ENCODE peak calls at places on chromosomes 5 and 9, in six cellular contexts. One of them, this sample, is unnamed.

GRCh38 chr5:141957367-141957993 is 522 bp downstream of the PCDH12 start:
- DNase-seq in HFF-Myc: no peak
- DNase-seq in mucosa of descending colon: no peak
- DNase-seq in HCT116: no peak
- DNase-seq in stomach: no peak
- DNase-seq in choroid plexus epithelial cell: no peak
- DNase-seq in this sample: no peak

GRCh38 chr5:61277190-61277589 is 54.9 kb upstream of the ZSWIM6 start:
- DNase-seq in HCT116: no peak
- DNase-seq in HFF-Myc: no peak
- DNase-seq in choroid plexus epithelial cell: peak
- DNase-seq in stomach: no peak
- DNase-seq in mucosa of descending colon: no peak
- DNase-seq in this sample: no peak

GRCh38 chr5:124740991-124741583 is 5.4 kb downstream of the ZNF608 start:
- DNase-seq in HCT116: no peak
- DNase-seq in mucosa of descending colon: no peak
- DNase-seq in choroid plexus epithelial cell: peak
- DNase-seq in stomach: no peak
- DNase-seq in HFF-Myc: peak
- DNase-seq in this sample: no peak

GRCh38 chr5:37002176-37002751 is 125.7 kb downstream of the NIPBL start:
- DNase-seq in HCT116: no peak
- DNase-seq in mucosa of descending colon: no peak
- DNase-seq in stomach: no peak
- DNase-seq in choroid plexus epithelial cell: no peak
- DNase-seq in HFF-Myc: no peak
- DNase-seq in this sample: no peak

GRCh38 chr5:74186351-74187315 is 453.9 kb downstream of the ENC1 start:
- DNase-seq in stomach: no peak
- DNase-seq in HFF-Myc: no peak
- DNase-seq in choroid plexus epithelial cell: no peak
- DNase-seq in mucosa of descending colon: no peak
- DNase-seq in HCT116: no peak
- DNase-seq in this sample: no peak

GRCh38 chr5:73902327-73903051 is 276.5 kb downstream of the ARHGEF28 start:
- DNase-seq in HCT116: peak
- DNase-seq in choroid plexus epithelial cell: peak
- DNase-seq in HFF-Myc: no peak
- DNase-seq in stomach: no peak
- DNase-seq in mucosa of descending colon: no peak
- DNase-seq in this sample: no peak

GRCh38 chr9:79637180-79637925 is 65.6 kb downstream of the TLE4 start:
- DNase-seq in HFF-Myc: no peak
- DNase-seq in stomach: no peak
- DNase-seq in mucosa of descending colon: no peak
- DNase-seq in HCT116: no peak
- DNase-seq in choroid plexus epithelial cell: peak
- DNase-seq in this sample: no peak

GRCh38 chr9:109627042-109627441 is 128.9 kb upstream of the PTPN3 start:
- DNase-seq in HCT116: no peak
- DNase-seq in choroid plexus epithelial cell: no peak
- DNase-seq in HFF-Myc: no peak
- DNase-seq in mucosa of descending colon: no peak
- DNase-seq in stomach: no peak
- DNase-seq in this sample: no peak

GRCh38 chr9:137049544-137050449 is 3.8 kb upstream of the NPDC1 start:
- DNase-seq in stomach: peak
- DNase-seq in HFF-Myc: no peak
- DNase-seq in HCT116: no peak
- DNase-seq in mucosa of descending colon: peak
- DNase-seq in choroid plexus epithelial cell: peak
- DNase-seq in this sample: peak

GRCh38 chr5:117713585-117714198 is 1139.1 kb upstream of the SEMA6A start:
- DNase-seq in HFF-Myc: no peak
- DNase-seq in choroid plexus epithelial cell: peak
- DNase-seq in stomach: no peak
- DNase-seq in mucosa of descending colon: no peak
- DNase-seq in HCT116: peak
- DNase-seq in this sample: no peak

GRCh38 chr5:76601470-76601869 is 21.7 kb downstream of the F2RL2 start:
- DNase-seq in choroid plexus epithelial cell: peak
- DNase-seq in stomach: no peak
- DNase-seq in HCT116: peak
- DNase-seq in mucosa of descending colon: no peak
- DNase-seq in HFF-Myc: peak
- DNase-seq in this sample: peak

GRCh38 chr5:127064253-127064652 is 9.0 kb downstream of the C5orf63 start:
- DNase-seq in choroid plexus epithelial cell: no peak
- DNase-seq in stomach: no peak
- DNase-seq in HFF-Myc: no peak
- DNase-seq in mucosa of descending colon: no peak
- DNase-seq in HCT116: no peak
- DNase-seq in this sample: no peak

GRCh38 chr5:139787568-139788293 is 7.9 kb upstream of the PSD2 start:
- DNase-seq in HFF-Myc: no peak
- DNase-seq in HCT116: peak
- DNase-seq in stomach: peak
- DNase-seq in mucosa of descending colon: peak
- DNase-seq in choroid plexus epithelial cell: peak
- DNase-seq in this sample: peak

GRCh38 chr5:139789845-139790189 is 5.8 kb upstream of the PSD2 start:
- DNase-seq in stomach: no peak
- DNase-seq in HFF-Myc: no peak
- DNase-seq in choroid plexus epithelial cell: no peak
- DNase-seq in HCT116: no peak
- DNase-seq in mucosa of descending colon: peak
- DNase-seq in this sample: no peak

GRCh38 chr5:139788294-139788875 is 7.2 kb upstream of the PSD2 start:
- DNase-seq in mucosa of descending colon: no peak
- DNase-seq in stomach: no peak
- DNase-seq in choroid plexus epithelial cell: no peak
- DNase-seq in HCT116: no peak
- DNase-seq in HFF-Myc: no peak
- DNase-seq in this sample: no peak

GRCh38 chr5:139789116-139789844 is 6.3 kb upstream of the PSD2 start:
- DNase-seq in mucosa of descending colon: peak
- DNase-seq in HFF-Myc: no peak
- DNase-seq in HCT116: no peak
- DNase-seq in stomach: no peak
- DNase-seq in choroid plexus epithelial cell: no peak
- DNase-seq in this sample: no peak

GRCh38 chr5:139787257-139787567 is 8.4 kb upstream of the PSD2 start:
- DNase-seq in stomach: no peak
- DNase-seq in mucosa of descending colon: no peak
- DNase-seq in choroid plexus epithelial cell: no peak
- DNase-seq in HFF-Myc: no peak
- DNase-seq in HCT116: no peak
- DNase-seq in this sample: no peak
- H3K4me3 ChIP-seq in stomach: peak
- H3K4me3 ChIP-seq in mucosa of descending colon: no peak
- H3K4me3 ChIP-seq in choroid plexus epithelial cell: no peak
- H3K4me3 ChIP-seq in HFF-Myc: peak
- H3K4me3 ChIP-seq in HCT116: no peak
- H3K4me3 ChIP-seq in this sample: no peak

GRCh38 chr9:88076286-88077070 is 61.8 kb downstream of the SPATA31C2 start:
- DNase-seq in stomach: peak
- DNase-seq in HFF-Myc: no peak
- DNase-seq in choroid plexus epithelial cell: peak
- DNase-seq in mucosa of descending colon: peak
- DNase-seq in HCT116: peak
- DNase-seq in this sample: peak
- H3K4me3 ChIP-seq in stomach: peak
- H3K4me3 ChIP-seq in HFF-Myc: peak
- H3K4me3 ChIP-seq in choroid plexus epithelial cell: peak
- H3K4me3 ChIP-seq in mucosa of descending colon: peak
- H3K4me3 ChIP-seq in HCT116: peak
- H3K4me3 ChIP-seq in this sample: peak

GRCh38 chr5:11385901-11386293 is 518.3 kb downstream of the CTNND2 start:
- DNase-seq in choroid plexus epithelial cell: no peak
- DNase-seq in mucosa of descending colon: no peak
- DNase-seq in HCT116: no peak
- DNase-seq in HFF-Myc: no peak
- DNase-seq in stomach: no peak
- DNase-seq in this sample: no peak
- H3K4me3 ChIP-seq in choroid plexus epithelial cell: no peak
- H3K4me3 ChIP-seq in mucosa of descending colon: no peak
- H3K4me3 ChIP-seq in HCT116: no peak
- H3K4me3 ChIP-seq in HFF-Myc: no peak
- H3K4me3 ChIP-seq in stomach: peak
- H3K4me3 ChIP-seq in this sample: no peak

DNA sequence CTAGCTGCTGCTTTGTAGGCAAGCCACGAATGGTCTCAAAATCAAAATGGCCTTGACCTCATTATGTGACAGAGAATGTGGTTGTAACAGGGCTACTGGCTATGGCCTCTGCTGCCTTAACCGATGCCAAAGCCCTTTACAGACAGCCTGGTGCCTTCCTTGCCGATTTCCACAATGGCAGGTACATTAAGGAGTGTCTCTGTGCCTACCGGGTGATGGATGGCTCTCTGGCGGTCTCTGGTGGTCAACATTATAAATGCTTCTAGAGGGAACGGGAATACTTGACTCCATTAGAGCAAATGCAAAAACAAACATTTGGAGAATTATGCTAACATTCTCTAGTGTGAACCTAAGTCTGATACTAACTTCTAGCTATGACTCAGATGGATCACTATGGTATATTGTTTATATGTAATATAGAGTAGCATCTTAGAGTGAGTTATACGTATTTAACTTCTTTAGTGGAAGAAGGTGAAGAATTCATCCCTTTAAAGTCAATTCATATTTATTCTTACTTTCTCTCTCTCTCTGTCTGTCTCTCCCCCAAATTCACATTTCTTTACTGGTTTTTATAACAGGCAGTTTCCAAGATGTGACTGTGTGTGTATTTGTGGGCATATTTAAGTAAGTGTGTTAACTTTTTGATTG is 52.5 kb downstream of the RPS23 start:
- DNase-seq in mucosa of descending colon: no peak
- DNase-seq in stomach: peak
- DNase-seq in HCT116: peak
- DNase-seq in HFF-Myc: peak
- DNase-seq in choroid plexus epithelial cell: peak
- DNase-seq in this sample: peak
- H3K4me3 ChIP-seq in mucosa of descending colon: no peak
- H3K4me3 ChIP-seq in stomach: no peak
- H3K4me3 ChIP-seq in HCT116: no peak
- H3K4me3 ChIP-seq in HFF-Myc: no peak
- H3K4me3 ChIP-seq in choroid plexus epithelial cell: no peak
- H3K4me3 ChIP-seq in this sample: no peak

GRCh38 chr5:135833961-135834638 is 363 bp upstream of the SLC25A48 start:
- DNase-seq in mucosa of descending colon: no peak
- DNase-seq in stomach: no peak
- DNase-seq in choroid plexus epithelial cell: peak
- DNase-seq in HFF-Myc: no peak
- DNase-seq in HCT116: no peak
- DNase-seq in this sample: no peak
- H3K4me3 ChIP-seq in mucosa of descending colon: no peak
- H3K4me3 ChIP-seq in stomach: peak
- H3K4me3 ChIP-seq in choroid plexus epithelial cell: no peak
- H3K4me3 ChIP-seq in HFF-Myc: no peak
- H3K4me3 ChIP-seq in HCT116: peak
- H3K4me3 ChIP-seq in this sample: no peak

GRCh38 chr5:79985288-79985687 is 5.8 kb downstream of the MTX3 start:
- DNase-seq in stomach: no peak
- DNase-seq in choroid plexus epithelial cell: no peak
- DNase-seq in HFF-Myc: no peak
- DNase-seq in HCT116: no peak
- DNase-seq in mucosa of descending colon: no peak
- DNase-seq in this sample: no peak

GRCh38 chr5:79983618-79984017 is 7.4 kb downstream of the MTX3 start:
- DNase-seq in choroid plexus epithelial cell: no peak
- DNase-seq in mucosa of descending colon: no peak
- DNase-seq in HFF-Myc: no peak
- DNase-seq in HCT116: no peak
- DNase-seq in stomach: no peak
- DNase-seq in this sample: no peak

GRCh38 chr5:79984363-79984762 is 6.7 kb downstream of the MTX3 start:
- DNase-seq in HFF-Myc: no peak
- DNase-seq in choroid plexus epithelial cell: no peak
- DNase-seq in HCT116: no peak
- DNase-seq in stomach: no peak
- DNase-seq in mucosa of descending colon: no peak
- DNase-seq in this sample: no peak

GRCh38 chr5:79986260-79986659 is 4.8 kb downstream of the MTX3 start:
- DNase-seq in stomach: no peak
- DNase-seq in choroid plexus epithelial cell: no peak
- DNase-seq in HFF-Myc: no peak
- DNase-seq in HCT116: no peak
- DNase-seq in mucosa of descending colon: no peak
- DNase-seq in this sample: no peak

DNA sequence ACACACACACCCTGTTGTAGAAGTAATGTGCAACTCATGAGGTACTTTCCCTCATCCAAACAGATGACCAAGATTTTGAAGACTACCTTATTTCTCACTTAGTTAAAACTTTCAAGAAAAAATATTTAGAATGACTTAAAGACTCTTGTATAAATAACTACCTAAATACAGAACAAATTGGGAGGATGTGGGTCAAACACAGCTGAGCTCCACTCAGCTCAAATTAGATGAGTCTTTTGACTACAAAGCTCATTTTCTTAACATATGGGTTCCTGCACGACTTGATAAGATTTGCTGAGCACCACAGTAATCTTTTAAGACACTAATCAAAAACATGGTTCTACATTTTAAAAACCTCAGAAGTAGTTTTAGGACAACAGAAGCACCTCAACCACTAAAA is 8.9 kb downstream of the MTX3 start:
- DNase-seq in choroid plexus epithelial cell: no peak
- DNase-seq in HCT116: no peak
- DNase-seq in stomach: no peak
- DNase-seq in HFF-Myc: no peak
- DNase-seq in mucosa of descending colon: no peak
- DNase-seq in this sample: no peak
- H3K4me3 ChIP-seq in choroid plexus epithelial cell: no peak
- H3K4me3 ChIP-seq in HCT116: no peak
- H3K4me3 ChIP-seq in stomach: no peak
- H3K4me3 ChIP-seq in HFF-Myc: no peak
- H3K4me3 ChIP-seq in mucosa of descending colon: no peak
- H3K4me3 ChIP-seq in this sample: no peak

This sample was measured in CD8-positive, alpha-beta T cell.